ENCODE peak calls at places on chromosomes 13 and 19, in nine cellular contexts. V, J, E, C, A, Z, O, B and K are unnamed samples.

GRCh38 chr19:55156202-55157063 is 1.1 kb downstream of the TNNI3 start:
- DNase-seq in V (peak; percentile 38), J (no peak), E (no peak), C (no peak), A (no peak), Z (peak; percentile 48), O (no peak), B (peak; percentile 63), K (peak; percentile 84)

GRCh38 chr13:99993660-99994455 is 12.3 kb downstream of the ZIC2 start:
- DNase-seq in V (no peak), J (no peak), E (no peak), C (no peak), A (no peak), Z (no peak), O (no peak), B (no peak), K (no peak)

GRCh38 chr13:72390909-72391308 is 336.5 kb downstream of the MZT1 start:
- DNase-seq in V (no peak), J (peak; percentile 79), E (peak; percentile 1), C (no peak), A (no peak), Z (no peak), O (no peak), B (no peak), K (no peak)

GRCh38 chr13:51101636-51102218 is 9.3 kb downstream of the C13orf42 start:
- DNase-seq in V (no peak), J (no peak), E (no peak), C (no peak), A (no peak), Z (no peak), O (no peak), B (no peak), K (no peak)

GRCh38 chr19:3458595-3459284 is 21.6 kb downstream of the SMIM24 start:
- DNase-seq in V (no peak), J (no peak), E (peak; percentile 46), C (no peak), A (no peak), Z (no peak), O (no peak), B (no peak), K (no peak)

GRCh38 chr13:110250258-110250891 is 56.6 kb downstream of the COL4A1 start:
- DNase-seq in V (no peak), J (peak; percentile 15), E (peak; percentile 94), C (no peak), A (no peak), Z (no peak), O (no peak), B (peak; percentile 71), K (no peak)

GRCh38 chr13:29925457-29925856 is 75.0 kb upstream of the UBL3 start:
- DNase-seq in V (no peak), J (peak; percentile 78), E (peak; percentile 86), C (no peak), A (no peak), Z (no peak), O (no peak), B (peak; percentile 55), K (no peak)

GRCh38 chr19:6424190-6424938 is at the start of gene KHSRP:
- DNase-seq in V (peak; percentile 30), J (no peak), E (no peak), C (peak; percentile 34), A (no peak), Z (peak; percentile 44), O (no peak), B (no peak), K (no peak)

GRCh38 chr19:36257512-36257876 is 42.6 kb downstream of the ZNF146 start:
- DNase-seq in V (no peak), J (no peak), E (no peak), C (no peak), A (peak; percentile 82), Z (no peak), O (no peak), B (peak; percentile 47), K (no peak)

GRCh38 chr19:18438331-18439024 is 545 bp upstream of the ISYNA1 start:
- DNase-seq in V (no peak), J (no peak), E (no peak), C (no peak), A (no peak), Z (no peak), O (no peak), B (peak; percentile 60), K (no peak)

GRCh38 chr19:862529-863304 is 3.3 kb downstream of the CFD start:
- DNase-seq in V (peak; percentile 83), J (no peak), E (peak; percentile 39), C (peak; percentile 68), A (no peak), Z (peak; percentile 83), O (no peak), B (no peak), K (peak; percentile 83)

GRCh38 chr13:40120781-40121180 is 465.3 kb downstream of the COG6 start:
- DNase-seq in V (no peak), J (no peak), E (peak; percentile 86), C (no peak), A (no peak), Z (no peak), O (no peak), B (no peak), K (no peak)

GRCh38 chr19:41795031-41795461 is 1.3 kb upstream of the CEACAM3 start:
- DNase-seq in V (peak; percentile 77), J (no peak), E (peak; percentile 58), C (peak; percentile 41), A (no peak), Z (peak; percentile 48), O (no peak), B (no peak), K (no peak)

GRCh38 chr13:49690133-49690989 is 925 bp downstream of the EBPL start:
- DNase-seq in V (no peak), J (no peak), E (peak; percentile 55), C (no peak), A (no peak), Z (no peak), O (peak; percentile 55), B (no peak), K (no peak)

GRCh38 chr19:38037151-38037611 is 130.2 kb downstream of the SIPA1L3 start:
- DNase-seq in V (no peak), J (no peak), E (no peak), C (no peak), A (no peak), Z (no peak), O (no peak), B (no peak), K (no peak)

GRCh38 chr13:104372128-104372527 is 1305.9 kb upstream of the SLC10A2 start:
- DNase-seq in V (no peak), J (no peak), E (peak; percentile 4), C (no peak), A (no peak), Z (no peak), O (no peak), B (no peak), K (no peak)

GRCh38 chr13:114130708-114131580 is 1.5 kb downstream of the RASA3 start:
- DNase-seq in V (peak; percentile 83), J (peak; percentile 88), E (peak; percentile 91), C (no peak), A (no peak), Z (peak; percentile 65), O (peak; percentile 59), B (peak; percentile 55), K (peak; percentile 85)